ENCODE peak calls at places on chromosomes 2 and 18, in nine cellular contexts. One of them, this sample, is unnamed.

GRCh38 chr18:58087928-58088722 is 44.1 kb downstream of the NEDD4L start:
- DNase-seq in adipocyte: no peak
- DNase-seq in CD8-positive, alpha-beta T cell: no peak
- DNase-seq in mesendoderm: no peak
- DNase-seq in hepatocyte: no peak
- DNase-seq in psoas muscle: no peak
- DNase-seq in RWPE2: peak; percentile 89
- DNase-seq in pancreas: peak; percentile 94
- DNase-seq in lower lobe of right lung: peak; percentile 82
- DNase-seq in this sample: no peak

GRCh38 chr2:120253021-120253882 is 600 bp downstream of the RALB start:
- DNase-seq in adipocyte: peak; percentile 94
- DNase-seq in CD8-positive, alpha-beta T cell: peak; percentile 18
- DNase-seq in mesendoderm: peak; percentile 80
- DNase-seq in hepatocyte: peak; percentile 89
- DNase-seq in psoas muscle: peak; percentile 88
- DNase-seq in RWPE2: no peak
- DNase-seq in pancreas: peak; percentile 76
- DNase-seq in lower lobe of right lung: peak; percentile 94
- DNase-seq in this sample: peak; percentile 76

GRCh38 chr2:162826901-162827300 is 11.7 kb downstream of the KCNH7 start:
- DNase-seq in adipocyte: peak; percentile 4
- DNase-seq in CD8-positive, alpha-beta T cell: no peak
- DNase-seq in mesendoderm: no peak
- DNase-seq in hepatocyte: no peak
- DNase-seq in psoas muscle: no peak
- DNase-seq in RWPE2: no peak
- DNase-seq in pancreas: no peak
- DNase-seq in lower lobe of right lung: no peak
- DNase-seq in this sample: no peak

GRCh38 chr2:25201794-25202193 is 33.4 kb upstream of the POMC start:
- DNase-seq in adipocyte: no peak
- DNase-seq in CD8-positive, alpha-beta T cell: no peak
- DNase-seq in mesendoderm: no peak
- DNase-seq in hepatocyte: no peak
- DNase-seq in psoas muscle: no peak
- DNase-seq in RWPE2: no peak
- DNase-seq in pancreas: no peak
- DNase-seq in lower lobe of right lung: no peak
- DNase-seq in this sample: no peak

GRCh38 chr18:59954746-59955145 is 55.0 kb downstream of the PMAIP1 start:
- DNase-seq in adipocyte: peak; percentile 24
- DNase-seq in CD8-positive, alpha-beta T cell: no peak
- DNase-seq in mesendoderm: no peak
- DNase-seq in hepatocyte: no peak
- DNase-seq in psoas muscle: no peak
- DNase-seq in RWPE2: no peak
- DNase-seq in pancreas: no peak
- DNase-seq in lower lobe of right lung: no peak
- DNase-seq in this sample: no peak

GRCh38 chr2:156110890-156111289 is 221.6 kb downstream of the NR4A2 start:
- DNase-seq in adipocyte: no peak
- DNase-seq in CD8-positive, alpha-beta T cell: no peak
- DNase-seq in mesendoderm: peak; percentile 79
- DNase-seq in hepatocyte: peak; percentile 17
- DNase-seq in psoas muscle: no peak
- DNase-seq in RWPE2: no peak
- DNase-seq in pancreas: peak; percentile 24
- DNase-seq in lower lobe of right lung: no peak
- DNase-seq in this sample: no peak

GRCh38 chr2:127897531-127898187 is 11.9 kb upstream of the AMMECR1L start:
- DNase-seq in adipocyte: no peak
- DNase-seq in CD8-positive, alpha-beta T cell: no peak
- DNase-seq in mesendoderm: no peak
- DNase-seq in hepatocyte: no peak
- DNase-seq in psoas muscle: no peak
- DNase-seq in RWPE2: no peak
- DNase-seq in pancreas: no peak
- DNase-seq in lower lobe of right lung: no peak
- DNase-seq in this sample: no peak

GRCh38 chr2:9473985-9474360 is 378 bp upstream of the IAH1 start:
- DNase-seq in adipocyte: no peak
- DNase-seq in CD8-positive, alpha-beta T cell: peak; percentile 49
- DNase-seq in mesendoderm: no peak
- DNase-seq in hepatocyte: peak; percentile 47
- DNase-seq in psoas muscle: peak; percentile 58
- DNase-seq in RWPE2: no peak
- DNase-seq in pancreas: peak; percentile 60
- DNase-seq in lower lobe of right lung: peak; percentile 73
- DNase-seq in this sample: peak; percentile 64

GRCh38 chr18:23391156-23391555 is 61.9 kb upstream of the RIOK3 start:
- DNase-seq in adipocyte: no peak
- DNase-seq in CD8-positive, alpha-beta T cell: no peak
- DNase-seq in mesendoderm: no peak
- DNase-seq in hepatocyte: no peak
- DNase-seq in psoas muscle: no peak
- DNase-seq in RWPE2: no peak
- DNase-seq in pancreas: no peak
- DNase-seq in lower lobe of right lung: no peak
- DNase-seq in this sample: no peak

GRCh38 chr2:175167792-175168563 is at the start of gene ATF2:
- DNase-seq in adipocyte: peak; percentile 100
- DNase-seq in CD8-positive, alpha-beta T cell: peak; percentile 95
- DNase-seq in mesendoderm: peak; percentile 100
- DNase-seq in hepatocyte: peak; percentile 99
- DNase-seq in psoas muscle: peak; percentile 98
- DNase-seq in RWPE2: peak; percentile 99
- DNase-seq in pancreas: peak; percentile 98
- DNase-seq in lower lobe of right lung: peak; percentile 99
- DNase-seq in this sample: peak; percentile 100

GRCh38 chr2:175169191-175169590 is 1.2 kb upstream of the ATF2 start:
- DNase-seq in adipocyte: no peak
- DNase-seq in CD8-positive, alpha-beta T cell: no peak
- DNase-seq in mesendoderm: no peak
- DNase-seq in hepatocyte: no peak
- DNase-seq in psoas muscle: no peak
- DNase-seq in RWPE2: no peak
- DNase-seq in pancreas: no peak
- DNase-seq in lower lobe of right lung: no peak
- DNase-seq in this sample: no peak

GRCh38 chr2:175166216-175166824 is 1.7 kb downstream of the ATF2 start:
- DNase-seq in adipocyte: peak; percentile 19
- DNase-seq in CD8-positive, alpha-beta T cell: no peak
- DNase-seq in mesendoderm: no peak
- DNase-seq in hepatocyte: no peak
- DNase-seq in psoas muscle: no peak
- DNase-seq in RWPE2: no peak
- DNase-seq in pancreas: no peak
- DNase-seq in lower lobe of right lung: no peak
- DNase-seq in this sample: no peak

GRCh38 chr2:175167076-175167791 is 769 bp downstream of the ATF2 start:
- DNase-seq in adipocyte: peak; percentile 71
- DNase-seq in CD8-positive, alpha-beta T cell: peak; percentile 2
- DNase-seq in mesendoderm: peak; percentile 59
- DNase-seq in hepatocyte: peak; percentile 61
- DNase-seq in psoas muscle: no peak
- DNase-seq in RWPE2: no peak
- DNase-seq in pancreas: peak; percentile 55
- DNase-seq in lower lobe of right lung: peak; percentile 51
- DNase-seq in this sample: no peak

GRCh38 chr2:175168564-175168945 is 552 bp upstream of the ATF2 start:
- DNase-seq in adipocyte: no peak
- DNase-seq in CD8-positive, alpha-beta T cell: no peak
- DNase-seq in mesendoderm: no peak
- DNase-seq in hepatocyte: no peak
- DNase-seq in psoas muscle: no peak
- DNase-seq in RWPE2: no peak
- DNase-seq in pancreas: no peak
- DNase-seq in lower lobe of right lung: no peak
- DNase-seq in this sample: no peak
- H3K4me1 ChIP-seq in adipocyte: peaks cover 21% of the 10 kb centered on the region
- H3K4me1 ChIP-seq in CD8-positive, alpha-beta T cell: peaks cover 19% of the 10 kb centered on the region
- H3K4me1 ChIP-seq in mesendoderm: no peaks in the 10 kb centered on the region
- H3K4me1 ChIP-seq in hepatocyte: peaks cover 5% of the 10 kb centered on the region
- H3K4me1 ChIP-seq in psoas muscle: peaks cover 20% of the 10 kb centered on the region
- H3K4me1 ChIP-seq in RWPE2: peaks cover 5% of the 10 kb centered on the region
- H3K4me1 ChIP-seq in pancreas: peaks cover 14% of the 10 kb centered on the region
- H3K4me1 ChIP-seq in lower lobe of right lung: peaks cover 26% of the 10 kb centered on the region
- H3K4me1 ChIP-seq in this sample: peaks cover 9% of the 10 kb centered on the region

GRCh38 chr18:47930844-47931706 is 616 bp upstream of the SMAD2 start:
- DNase-seq in adipocyte: peak; percentile 99
- DNase-seq in CD8-positive, alpha-beta T cell: peak; percentile 93
- DNase-seq in mesendoderm: peak; percentile 98
- DNase-seq in hepatocyte: peak; percentile 98
- DNase-seq in psoas muscle: peak; percentile 98
- DNase-seq in RWPE2: peak; percentile 98
- DNase-seq in pancreas: peak; percentile 96
- DNase-seq in lower lobe of right lung: peak; percentile 99
- DNase-seq in this sample: peak; percentile 98
- H3K4me1 ChIP-seq in adipocyte: peaks cover 35% of the 10 kb centered on the region
- H3K4me1 ChIP-seq in CD8-positive, alpha-beta T cell: peaks cover 40% of the 10 kb centered on the region
- H3K4me1 ChIP-seq in mesendoderm: peaks cover 15% of the 10 kb centered on the region
- H3K4me1 ChIP-seq in hepatocyte: peaks cover 17% of the 10 kb centered on the region
- H3K4me1 ChIP-seq in psoas muscle: peaks cover 32% of the 10 kb centered on the region
- H3K4me1 ChIP-seq in RWPE2: peaks cover 8% of the 10 kb centered on the region
- H3K4me1 ChIP-seq in pancreas: peaks cover 28% of the 10 kb centered on the region
- H3K4me1 ChIP-seq in lower lobe of right lung: peaks cover 51% of the 10 kb centered on the region
- H3K4me1 ChIP-seq in this sample: peaks cover 20% of the 10 kb centered on the region

GRCh38 chr2:71746946-71747501 is 293.7 kb downstream of the DYSF start:
- DNase-seq in adipocyte: peak; percentile 43
- DNase-seq in CD8-positive, alpha-beta T cell: no peak
- DNase-seq in mesendoderm: peak; percentile 19
- DNase-seq in hepatocyte: no peak
- DNase-seq in psoas muscle: peak; percentile 65
- DNase-seq in RWPE2: no peak
- DNase-seq in pancreas: peak; percentile 53
- DNase-seq in lower lobe of right lung: peak; percentile 53
- DNase-seq in this sample: no peak
- H3K4me1 ChIP-seq in adipocyte: peaks cover 78% of the 10 kb centered on the region
- H3K4me1 ChIP-seq in CD8-positive, alpha-beta T cell: no peaks in the 10 kb centered on the region
- H3K4me1 ChIP-seq in mesendoderm: peaks cover 5% of the 10 kb centered on the region
- H3K4me1 ChIP-seq in hepatocyte: peaks cover 24% of the 10 kb centered on the region
- H3K4me1 ChIP-seq in psoas muscle: peaks cover 74% of the 10 kb centered on the region
- H3K4me1 ChIP-seq in RWPE2: peaks cover 19% of the 10 kb centered on the region
- H3K4me1 ChIP-seq in pancreas: peaks cover 14% of the 10 kb centered on the region
- H3K4me1 ChIP-seq in lower lobe of right lung: peaks cover 25% of the 10 kb centered on the region
- H3K4me1 ChIP-seq in this sample: peaks cover 21% of the 10 kb centered on the region

GRCh38 chr18:32771169-32771751 is 1.6 kb downstream of the KLHL14 start:
- DNase-seq in adipocyte: peak; percentile 7
- DNase-seq in CD8-positive, alpha-beta T cell: no peak
- DNase-seq in mesendoderm: peak; percentile 67
- DNase-seq in hepatocyte: peak; percentile 17
- DNase-seq in psoas muscle: no peak
- DNase-seq in RWPE2: no peak
- DNase-seq in pancreas: peak; percentile 17
- DNase-seq in lower lobe of right lung: no peak
- DNase-seq in this sample: no peak

GRCh38 chr18:32768646-32769206 is 4.1 kb downstream of the KLHL14 start:
- DNase-seq in adipocyte: no peak
- DNase-seq in CD8-positive, alpha-beta T cell: no peak
- DNase-seq in mesendoderm: no peak
- DNase-seq in hepatocyte: no peak
- DNase-seq in psoas muscle: no peak
- DNase-seq in RWPE2: no peak
- DNase-seq in pancreas: no peak
- DNase-seq in lower lobe of right lung: no peak
- DNase-seq in this sample: no peak

GRCh38 chr18:32769242-32770180 is 3.3 kb downstream of the KLHL14 start:
- DNase-seq in adipocyte: no peak
- DNase-seq in CD8-positive, alpha-beta T cell: no peak
- DNase-seq in mesendoderm: peak; percentile 61
- DNase-seq in hepatocyte: peak; percentile 26
- DNase-seq in psoas muscle: peak; percentile 14
- DNase-seq in RWPE2: peak; percentile 40
- DNase-seq in pancreas: peak; percentile 25
- DNase-seq in lower lobe of right lung: no peak
- DNase-seq in this sample: no peak

GRCh38 chr18:32770651-32771168 is 2.1 kb downstream of the KLHL14 start:
- DNase-seq in adipocyte: no peak
- DNase-seq in CD8-positive, alpha-beta T cell: no peak
- DNase-seq in mesendoderm: peak; percentile 26
- DNase-seq in hepatocyte: peak; percentile 11
- DNase-seq in psoas muscle: no peak
- DNase-seq in RWPE2: no peak
- DNase-seq in pancreas: peak; percentile 15
- DNase-seq in lower lobe of right lung: no peak
- DNase-seq in this sample: no peak

DNA sequence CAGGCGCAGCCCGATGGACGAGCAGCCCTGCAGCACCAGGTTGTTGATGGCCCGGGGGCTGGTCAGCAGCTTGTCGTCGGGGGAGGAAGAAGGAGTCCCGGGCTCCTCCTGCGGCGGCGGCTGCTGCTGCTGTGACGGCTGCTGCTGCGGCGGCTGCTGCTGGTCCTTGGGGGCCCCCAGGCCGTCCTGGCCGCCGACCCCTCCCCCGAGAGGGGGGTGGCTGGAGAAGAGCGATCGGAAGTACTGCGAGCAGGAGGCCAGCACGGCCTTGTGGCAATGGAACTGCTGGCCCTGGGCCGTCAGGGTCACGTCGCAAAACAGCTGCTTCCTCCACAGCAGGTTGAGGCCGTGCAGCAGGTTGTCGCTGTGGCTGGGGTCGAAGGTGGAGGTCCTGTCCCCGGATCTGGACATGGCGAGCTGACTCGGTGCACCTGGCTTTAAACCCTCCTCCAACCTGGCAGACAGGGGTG is 2.6 kb downstream of the KLHL14 start:
- DNase-seq in adipocyte: no peak
- DNase-seq in CD8-positive, alpha-beta T cell: no peak
- DNase-seq in mesendoderm: no peak
- DNase-seq in hepatocyte: peak; percentile 7
- DNase-seq in psoas muscle: no peak
- DNase-seq in RWPE2: peak; percentile 38
- DNase-seq in pancreas: peak; percentile 26
- DNase-seq in lower lobe of right lung: no peak
- DNase-seq in this sample: no peak
- H3K4me1 ChIP-seq in adipocyte: peaks cover 8% of the 10 kb centered on the region
- H3K4me1 ChIP-seq in CD8-positive, alpha-beta T cell: no peaks in the 10 kb centered on the region
- H3K4me1 ChIP-seq in mesendoderm: peaks cover 3% of the 10 kb centered on the region
- H3K4me1 ChIP-seq in hepatocyte: peaks cover 17% of the 10 kb centered on the region
- H3K4me1 ChIP-seq in psoas muscle: no peaks in the 10 kb centered on the region
- H3K4me1 ChIP-seq in RWPE2: no peaks in the 10 kb centered on the region
- H3K4me1 ChIP-seq in pancreas: peaks cover 5% of the 10 kb centered on the region
- H3K4me1 ChIP-seq in lower lobe of right lung: peaks cover 13% of the 10 kb centered on the region
- H3K4me1 ChIP-seq in this sample: peaks cover 9% of the 10 kb centered on the region

GRCh38 chr2:69766014-69766413 is 24.1 kb downstream of the ANXA4 start:
- DNase-seq in adipocyte: no peak
- DNase-seq in CD8-positive, alpha-beta T cell: no peak
- DNase-seq in mesendoderm: no peak
- DNase-seq in hepatocyte: no peak
- DNase-seq in psoas muscle: no peak
- DNase-seq in RWPE2: no peak
- DNase-seq in pancreas: no peak
- DNase-seq in lower lobe of right lung: no peak
- DNase-seq in this sample: no peak
- H3K4me1 ChIP-seq in adipocyte: peaks cover 46% of the 10 kb centered on the region
- H3K4me1 ChIP-seq in CD8-positive, alpha-beta T cell: no peaks in the 10 kb centered on the region
- H3K4me1 ChIP-seq in mesendoderm: no peaks in the 10 kb centered on the region
- H3K4me1 ChIP-seq in hepatocyte: peaks cover 72% of the 10 kb centered on the region
- H3K4me1 ChIP-seq in psoas muscle: peaks cover 47% of the 10 kb centered on the region
- H3K4me1 ChIP-seq in RWPE2: peaks cover 21% of the 10 kb centered on the region
- H3K4me1 ChIP-seq in pancreas: peaks cover 18% of the 10 kb centered on the region
- H3K4me1 ChIP-seq in lower lobe of right lung: peaks cover 74% of the 10 kb centered on the region
- H3K4me1 ChIP-seq in this sample: peaks cover 20% of the 10 kb centered on the region